ENCODE peak calls at places on chromosomes 13 and 19, in eight cellular contexts. V is lung microvascular endothelial cell; K is cardiac septum; X is fibroblast of the aortic adventitia; I is amygdala; C is NCI-H1105; B is iPS-NIHi11; P is CD8-positive, alpha-beta memory T cell. R is an unnamed sample.

GRCh38 chr19:37470216-37470615 is 1.1 kb downstream of the ZNF570 start:
- DNase-seq in I (no peak), P (no peak), K (no peak), C (no peak), X (no peak), V (no peak), B (no peak), R (no peak)

GRCh38 chr19:45163156-45163555 is 2.4 kb upstream of the NKPD1 start:
- DNase-seq in X (no peak), P (no peak), I (no peak), K (no peak), B (no peak), C (no peak), V (no peak), R (no peak)

GRCh38 chr13:70424428-70424827 is 316.2 kb upstream of the KLHL1 start:
- DNase-seq in X (no peak), P (no peak), C (no peak), I (no peak), K (no peak), V (no peak), B (peak), R (no peak)

GRCh38 chr13:42985312-42986175 is 6.5 kb downstream of the EPSTI1 start:
- DNase-seq in I (no peak), K (no peak), C (no peak), P (no peak), V (no peak), B (no peak), X (peak), R (no peak)

GRCh38 chr19:42066075-42066754 is 3.8 kb downstream of the GRIK5 start:
- DNase-seq in B (peak), K (no peak), I (no peak), C (peak), V (peak), P (no peak), X (peak), R (peak)

GRCh38 chr13:30033681-30034447 is 183.4 kb upstream of the UBL3 start:
- DNase-seq in K (no peak), B (no peak), P (no peak), C (no peak), I (no peak), X (peak), V (no peak), R (no peak)

GRCh38 chr13:97460004-97460756 is 26.2 kb downstream of the RAP2A start:
- DNase-seq in I (no peak), B (no peak), P (no peak), X (peak), V (no peak), C (no peak), K (no peak), R (no peak)

GRCh38 chr13:109933476-109933875 is 147.1 kb upstream of the IRS2 start:
- DNase-seq in V (no peak), I (no peak), P (no peak), B (no peak), X (no peak), K (no peak), C (no peak), R (no peak)

GRCh38 chr13:41463823-41464602 is 6.7 kb downstream of the RGCC start:
- DNase-seq in V (no peak), X (no peak), I (no peak), P (peak), K (no peak), C (no peak), B (no peak), R (no peak)

GRCh38 chr13:99043700-99044300 is 65.9 kb upstream of the DOCK9 start:
- DNase-seq in K (no peak), P (no peak), V (no peak), X (no peak), B (no peak), C (no peak), I (no peak), R (no peak)

GRCh38 chr13:45447050-45447661 is 17.6 kb upstream of the COG3 start:
- DNase-seq in C (no peak), P (no peak), I (no peak), V (no peak), K (no peak), B (no peak), X (no peak), R (no peak)

GRCh38 chr13:24746618-24747247 is 17.2 kb upstream of the RNF17 start:
- DNase-seq in X (peak), C (no peak), K (no peak), I (no peak), P (no peak), B (peak), V (no peak), R (peak)

GRCh38 chr19:6779204-6779603 is 6.7 kb downstream of the VAV1 start:
- DNase-seq in P (no peak), I (no peak), V (no peak), C (no peak), B (no peak), X (no peak), K (no peak), R (no peak)

GRCh38 chr19:47369923-47370625 is 21.0 kb downstream of the DHX34 start:
- DNase-seq in B (no peak), V (no peak), P (no peak), K (peak), I (no peak), C (no peak), X (peak), R (peak)

GRCh38 chr13:35764359-35765015 is 288.0 kb upstream of the MAB21L1 start:
- DNase-seq in K (no peak), P (no peak), I (no peak), V (no peak), X (peak), C (no peak), B (no peak), R (no peak)

GRCh38 chr19:7673995-7674667 is 2.8 kb upstream of the MCEMP1 start:
- DNase-seq in X (peak), V (peak), P (no peak), B (peak), C (no peak), K (peak), I (no peak), R (peak)

GRCh38 chr13:31043891-31044657 is 111.6 kb downstream of the TEX26 start:
- DNase-seq in C (peak), I (peak), X (peak), K (peak), B (peak), P (peak), V (peak), R (peak)

GRCh38 chr19:50968709-50969412 is 530 bp downstream of the KLK6 start:
- DNase-seq in X (no peak), B (no peak), V (no peak), P (no peak), C (no peak), I (no peak), K (no peak), R (no peak)

GRCh38 chr19:21463449-21464105 is 41.8 kb upstream of the ZNF429 start:
- DNase-seq in C (peak), P (no peak), I (no peak), V (peak), X (no peak), K (peak), B (peak), R (no peak)

GRCh38 chr13:33940898-33941297 is 122.9 kb downstream of the RFC3 start:
- DNase-seq in K (no peak), P (no peak), C (no peak), B (peak), X (peak), I (no peak), V (peak), R (no peak)

GRCh38 chr19:45780146-45780447 is 2.2 kb downstream of the DMPK start:
- DNase-seq in B (no peak), X (no peak), V (no peak), C (peak), I (no peak), K (peak), P (no peak), R (no peak)

GRCh38 chr13:58097831-58098230 is 466.3 kb downstream of the PCDH17 start:
- DNase-seq in I (no peak), C (no peak), P (no peak), V (no peak), B (no peak), K (no peak), X (no peak), R (no peak)

GRCh38 chr19:55585658-55586339 is 5.2 kb upstream of the ZNF579 start:
- DNase-seq in K (peak), X (peak), I (peak), B (peak), C (no peak), V (peak), P (peak), R (no peak)

GRCh38 chr19:13189600-13189999 is 39.4 kb downstream of the IER2 start:
- DNase-seq in B (peak), P (no peak), X (no peak), K (no peak), V (no peak), C (no peak), I (no peak), R (no peak)

GRCh38 chr19:49799798-49800376 is 13.2 kb downstream of the FUZ start:
- DNase-seq in V (no peak), K (no peak), X (no peak), C (no peak), I (no peak), P (no peak), B (peak), R (no peak)

GRCh38 chr19:4059931-4060620 is 6.6 kb downstream of the ZBTB7A start:
- DNase-seq in K (peak), X (peak), B (no peak), P (peak), I (no peak), C (no peak), V (no peak), R (no peak)

GRCh38 chr19:48962029-48962848 is 2.9 kb upstream of the FTL start:
- DNase-seq in I (no peak), X (no peak), C (no peak), V (no peak), B (no peak), K (peak), P (peak), R (peak)